ENCODE peak calls at places on chromosomes 13 and 19, in seven cellular contexts. P is B cell, L is ascending aorta, Q is tibial nerve, O is cardiac fibroblast, D is transverse colon, G is coronary artery. A is an unnamed sample.

GRCh38 chr13:50268500-50268899 is 253.3 kb downstream of the KCNRG start:
- DNase-seq in Q (no peak), L (no peak), P (no peak), O (peak; percentile 12), G (no peak), D (no peak), A (no peak)

GRCh38 chr19:49861541-49862410 is 5.6 kb downstream of the PNKP start:
- DNase-seq in P (peak; percentile 43), G (no peak), D (no peak), L (no peak), O (no peak), Q (no peak), A (no peak)

GRCh38 chr19:9727644-9728043 is 40.9 kb downstream of the ZNF846 start:
- DNase-seq in L (no peak), Q (no peak), O (no peak), P (no peak), D (no peak), G (no peak), A (no peak)

GRCh38 chr13:28553971-28554370 is 59.0 kb upstream of the FLT1 start:
- DNase-seq in Q (no peak), L (no peak), G (no peak), D (no peak), P (no peak), O (no peak), A (no peak)

GRCh38 chr19:45047188-45047797 is 8.4 kb downstream of the CLASRP start:
- DNase-seq in Q (no peak), P (peak; percentile 68), L (no peak), D (no peak), G (no peak), O (no peak), A (no peak)

GRCh38 chr13:19769854-19770253 is 12.9 kb downstream of the PSPC1 start:
- DNase-seq in P (no peak), Q (no peak), L (no peak), G (no peak), D (no peak), O (no peak), A (no peak)

GRCh38 chr13:79398915-79399314 is 7.1 kb downstream of the RBM26 start:
- DNase-seq in P (no peak), O (peak; percentile 55), G (no peak), L (no peak), Q (no peak), D (no peak), A (no peak)

GRCh38 chr19:49409441-49410029 is 13.7 kb downstream of the PTH2 start:
- DNase-seq in P (peak; percentile 58), Q (no peak), O (no peak), D (no peak), G (no peak), L (no peak), A (no peak)

GRCh38 chr13:43961909-43962308 is 82.2 kb downstream of the LACC1 start:
- DNase-seq in L (no peak), D (no peak), Q (no peak), O (no peak), P (no peak), G (no peak), A (no peak)

GRCh38 chr13:98548230-98548629 is 28.7 kb downstream of the STK24 start:
- DNase-seq in O (peak; percentile 33), P (no peak), Q (no peak), G (no peak), D (no peak), L (no peak), A (no peak)

GRCh38 chr13:110801044-110801443 is 87.5 kb downstream of the ING1 start:
- DNase-seq in O (no peak), Q (no peak), P (no peak), G (no peak), D (no peak), L (no peak), A (no peak)

GRCh38 chr19:55173186-55173716 is 6.8 kb upstream of the DNAAF3 start:
- DNase-seq in D (no peak), G (no peak), O (no peak), Q (no peak), L (no peak), P (no peak), A (peak; percentile 44)

GRCh38 chr13:80276371-80277289 is 64.3 kb downstream of the SPRY2 start:
- DNase-seq in G (no peak), Q (peak; percentile 9), P (no peak), O (peak; percentile 67), L (no peak), D (no peak), A (peak; percentile 13)

GRCh38 chr13:92172191-92172590 is 773.8 kb downstream of the GPC5 start:
- DNase-seq in G (no peak), O (no peak), L (no peak), P (no peak), Q (no peak), D (no peak), A (no peak)

GRCh38 chr13:113971471-113972231 is 2.2 kb downstream of the C13orf46 start:
- DNase-seq in D (no peak), G (no peak), P (peak; percentile 33), L (no peak), Q (no peak), O (no peak), A (no peak)

GRCh38 chr19:48543121-48543710 is 8.8 kb upstream of the SULT2B1 start:
- DNase-seq in L (no peak), Q (no peak), P (no peak), O (peak; percentile 73), D (peak; percentile 67), G (no peak), A (no peak)

GRCh38 chr13:100274942-100275506 is 186.1 kb downstream of the PCCA start:
- DNase-seq in G (no peak), P (no peak), O (no peak), D (no peak), L (no peak), Q (no peak), A (no peak)

GRCh38 chr13:25046985-25047660 is 48.8 kb upstream of the PABPC3 start:
- DNase-seq in G (no peak), L (no peak), P (peak; percentile 34), Q (no peak), O (no peak), D (no peak), A (peak; percentile 76)

GRCh38 chr19:21474671-21475181 is 30.7 kb upstream of the ZNF429 start:
- DNase-seq in G (peak; percentile 81), L (peak; percentile 84), P (peak; percentile 86), Q (peak; percentile 29), O (peak; percentile 71), D (peak; percentile 50), A (peak; percentile 80)

GRCh38 chr19:4019578-4019977 is 12.0 kb downstream of the PIAS4 start:
- DNase-seq in D (no peak), G (no peak), P (no peak), Q (no peak), O (no peak), L (no peak), A (no peak)

GRCh38 chr19:33458171-33458633 is 63.4 kb downstream of the PEPD start:
- DNase-seq in Q (no peak), L (peak; percentile 15), D (no peak), O (no peak), G (no peak), P (no peak), A (no peak)

DNA sequence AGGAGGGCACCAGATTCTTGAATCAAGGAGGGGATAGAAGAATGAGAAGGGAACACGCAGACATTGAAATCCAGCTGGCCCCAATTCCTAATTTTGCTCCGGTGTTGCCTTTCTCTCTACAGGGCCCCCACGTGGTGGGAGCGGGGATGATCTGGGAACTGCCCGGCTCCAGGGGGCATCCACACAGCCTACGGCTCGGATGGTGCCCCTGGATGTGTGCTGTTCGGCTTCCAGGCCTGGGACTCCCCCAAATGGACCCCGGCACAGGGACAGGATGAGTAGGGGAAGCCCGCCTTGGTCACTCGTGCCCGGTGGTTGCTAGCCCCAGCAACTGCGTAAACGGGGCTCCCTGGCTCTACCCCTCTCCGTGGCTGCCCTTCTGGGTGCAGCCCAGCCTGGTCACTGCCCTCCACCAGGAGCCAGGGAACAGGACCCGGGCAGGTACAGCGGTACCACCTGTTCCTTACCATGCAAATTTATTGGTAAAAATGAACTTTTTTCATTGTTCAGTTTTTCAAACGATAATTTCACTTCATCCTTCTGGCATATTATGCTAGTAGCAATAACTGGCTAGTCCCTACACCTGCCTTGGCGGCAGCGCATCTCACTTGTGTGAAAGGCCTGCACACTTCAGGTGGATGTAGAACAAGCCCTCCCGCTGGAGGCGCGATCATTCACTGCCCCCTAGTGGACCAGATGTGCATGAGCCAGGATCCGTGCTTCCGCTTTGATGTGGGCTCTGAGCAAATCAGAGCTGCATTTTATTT is 111.6 kb downstream of the TEX26 start:
- DNase-seq in L (peak; percentile 88), O (peak; percentile 87), P (peak; percentile 72), G (peak; percentile 83), D (peak; percentile 87), Q (peak; percentile 79), A (peak; percentile 82)
- TF ChIP-seq CTCF in L (peak; percentile 68), O (peak; percentile 94), P (peak; percentile 95), G (peak; percentile 97), D (peak; percentile 95), Q (peak; percentile 87), A (peak; percentile 95)

GRCh38 chr13:112911285-112911701 is 57.7 kb upstream of the MCF2L start:
- DNase-seq in O (no peak), D (no peak), L (no peak), P (no peak), Q (no peak), G (no peak), A (no peak)

GRCh38 chr13:112911883-112912282 is 57.1 kb upstream of the MCF2L start:
- DNase-seq in D (no peak), O (no peak), G (no peak), L (no peak), P (no peak), Q (no peak), A (no peak)

GRCh38 chr13:112910616-112911280 is 58.3 kb upstream of the MCF2L start:
- DNase-seq in P (no peak), L (peak; percentile 40), Q (no peak), D (no peak), G (no peak), O (no peak), A (no peak)

GRCh38 chr13:112910016-112910415 is 59.0 kb upstream of the MCF2L start:
- DNase-seq in D (no peak), Q (no peak), G (no peak), O (no peak), P (no peak), L (no peak), A (no peak)

GRCh38 chr13:112912726-112913440 is 56.1 kb upstream of the MCF2L start:
- DNase-seq in P (no peak), D (no peak), L (no peak), G (no peak), Q (no peak), O (no peak), A (no peak)
- TF ChIP-seq CTCF in P (no peak), D (no peak), L (no peak), G (no peak), Q (no peak), O (no peak), A (no peak)

DNA sequence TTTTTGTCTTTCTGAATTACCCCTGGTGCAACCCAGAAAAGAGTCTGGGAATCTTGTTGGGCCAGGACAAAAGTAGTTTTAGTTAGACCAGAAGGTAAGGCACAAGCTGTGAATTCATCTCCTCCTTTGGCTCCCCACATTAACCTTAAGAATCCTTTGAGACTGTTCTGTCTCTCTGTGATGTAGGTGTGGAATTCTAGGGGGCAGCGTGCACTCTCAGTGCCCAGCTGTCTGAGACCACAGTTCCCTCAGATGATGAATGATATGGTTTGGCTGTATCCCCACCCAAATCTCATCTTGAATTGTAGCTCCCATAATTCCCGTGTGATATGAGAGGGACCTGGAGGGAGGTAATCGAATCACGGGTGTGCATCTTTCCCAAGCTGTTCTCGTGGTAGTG is 43.9 kb downstream of the ZNF506 start:
- DNase-seq in L (no peak), G (no peak), P (no peak), D (no peak), O (no peak), Q (no peak), A (no peak)
- TF ChIP-seq CTCF in L (no peak), G (no peak), P (no peak), D (no peak), O (no peak), Q (no peak), A (no peak)

GRCh38 chr13:103067751-103068563 is 1.7 kb upstream of the SLC10A2 start:
- DNase-seq in G (no peak), L (no peak), P (no peak), Q (no peak), O (no peak), D (peak; percentile 78), A (no peak)
- TF ChIP-seq CTCF in G (no peak), L (no peak), P (no peak), Q (no peak), O (no peak), D (no peak), A (no peak)